ENCODE peak calls at places on chromosome 6, in eight cellular contexts. M is naive B cell; V is NCI-H226; T is GM23338; H is activated naive CD4-positive, alpha-beta T cell treated with anti-CD3 and anti-CD28 coated beads, Interleukin-2, amount 50 U/mL, for 72 hours; W is cardiac muscle cell; P is A549; Y is choroid plexus epithelial cell. J is an unnamed sample.

GRCh38 chr6:21664263-21665081 is 70.9 kb downstream of the SOX4 start:
- DNase-seq in W (peak; percentile 41), P (peak; percentile 18), H (peak; percentile 9), Y (peak; percentile 13), V (no peak), T (peak; percentile 90), M (no peak), J (no peak)

GRCh38 chr6:116847234-116847633 is 18.4 kb upstream of the GPRC6A start:
- DNase-seq in T (peak; percentile 52), W (peak; percentile 54), P (peak; percentile 4), V (peak; percentile 10), M (no peak), H (no peak), Y (peak; percentile 76), J (no peak)

GRCh38 chr6:154499854-154500589 is 10.5 kb downstream of the CNKSR3 start:
- DNase-seq in Y (no peak), M (no peak), H (no peak), W (no peak), P (no peak), T (no peak), V (no peak), J (no peak)

GRCh38 chr6:111837641-111838500 is 35.4 kb downstream of the FYN start:
- DNase-seq in P (no peak), W (no peak), Y (no peak), H (peak; percentile 57), M (no peak), T (no peak), V (no peak), J (no peak)

GRCh38 chr6:11432713-11433450 is 104.7 kb upstream of the TMEM170B start:
- DNase-seq in P (peak; percentile 15), V (peak; percentile 36), H (no peak), T (no peak), W (no peak), M (no peak), Y (peak; percentile 72), J (peak; percentile 74)

GRCh38 chr6:77462359-77463307 is 658 bp downstream of the HTR1B start:
- DNase-seq in P (no peak), Y (peak; percentile 72), T (peak; percentile 77), M (no peak), H (no peak), V (no peak), W (peak; percentile 57), J (no peak)

GRCh38 chr6:43951063-43951755 is 176.0 kb downstream of the MRPL14 start:
- DNase-seq in Y (peak; percentile 53), H (no peak), T (peak; percentile 86), V (no peak), P (no peak), M (no peak), W (peak; percentile 60), J (no peak)

GRCh38 chr6:160082627-160083026 is 39.0 kb upstream of the SLC22A1 start:
- DNase-seq in H (no peak), V (no peak), T (no peak), W (no peak), M (no peak), Y (no peak), P (no peak), J (peak; percentile 24)

GRCh38 chr6:25659633-25660368 is 7.8 kb downstream of the SCGN start:
- DNase-seq in V (no peak), H (no peak), W (no peak), M (no peak), T (no peak), P (no peak), Y (no peak), J (no peak)

GRCh38 chr6:170282512-170283158 is 8.2 kb downstream of the DLL1 start:
- DNase-seq in M (no peak), W (no peak), T (no peak), P (no peak), V (no peak), Y (no peak), H (no peak), J (no peak)

GRCh38 chr6:164243949-164244348 is 829.4 kb downstream of the QKI start:
- DNase-seq in Y (no peak), H (no peak), W (no peak), M (no peak), T (no peak), P (no peak), V (no peak), J (no peak)

GRCh38 chr6:107864235-107864970 is 40.3 kb upstream of the SCML4 start:
- DNase-seq in P (no peak), W (no peak), M (no peak), H (no peak), V (no peak), Y (no peak), T (peak; percentile 13), J (no peak)